ENCODE peak calls at places on chromosomes 11 and 22, in nine cellular contexts. H, T, B, V, N, M, I, D and A are unnamed samples.

GRCh38 chr11:65422104-65422632 is 430 bp upstream of the NEAT1 start:
- DNase-seq in H (peak), T (peak), B (peak), V (peak), N (peak), M (peak), I (peak), D (peak), A (peak)

GRCh38 chr11:68383976-68384501 is 71.6 kb downstream of the LRP5 start:
- DNase-seq in H (peak), T (peak), B (peak), V (peak), N (peak), M (peak), I (peak), D (peak), A (peak)

GRCh38 chr22:29061773-29062172 is at the start of gene C22orf31:
- DNase-seq in H (no peak), T (no peak), B (no peak), V (no peak), N (no peak), M (no peak), I (no peak), D (no peak), A (no peak)

GRCh38 chr11:63720611-63721010 is 39.3 kb downstream of the RTN3 start:
- DNase-seq in H (no peak), T (no peak), B (no peak), V (no peak), N (no peak), M (no peak), I (no peak), D (no peak), A (no peak)

GRCh38 chr11:63970902-63971301 is 3.5 kb upstream of the COX8A start:
- DNase-seq in H (no peak), T (peak), B (no peak), V (no peak), N (no peak), M (no peak), I (no peak), D (no peak), A (no peak)

GRCh38 chr22:43392385-43392989 is 19.3 kb upstream of the MPPED1 start:
- DNase-seq in H (no peak), T (no peak), B (no peak), V (no peak), N (no peak), M (no peak), I (no peak), D (no peak), A (no peak)

GRCh38 chr11:67031791-67032561 is 9.0 kb downstream of the SYT12 start:
- DNase-seq in H (no peak), T (no peak), B (no peak), V (peak), N (no peak), M (no peak), I (no peak), D (no peak), A (no peak)

GRCh38 chr22:31962392-31963113 is 18.2 kb downstream of the YWHAH start:
- DNase-seq in H (no peak), T (no peak), B (no peak), V (no peak), N (no peak), M (no peak), I (no peak), D (no peak), A (no peak)

GRCh38 chr22:22749167-22749758 is 104.8 kb downstream of the GGTLC2 start:
- DNase-seq in H (no peak), T (no peak), B (no peak), V (no peak), N (no peak), M (no peak), I (no peak), D (no peak), A (no peak)

GRCh38 chr22:30422481-30423295 is 2.9 kb upstream of the MTFP1 start:
- DNase-seq in H (peak), T (peak), B (peak), V (peak), N (peak), M (peak), I (peak), D (peak), A (no peak)

GRCh38 chr11:119912214-119912613 is 183.2 kb upstream of the NECTIN1 start:
- DNase-seq in H (no peak), T (no peak), B (no peak), V (no peak), N (no peak), M (no peak), I (no peak), D (no peak), A (no peak)

GRCh38 chr11:133803026-133803425 is 42.3 kb downstream of the SPATA19 start:
- DNase-seq in H (no peak), T (peak), B (no peak), V (no peak), N (no peak), M (no peak), I (no peak), D (no peak), A (no peak)

GRCh38 chr11:12329169-12329568 is 48.2 kb upstream of the PARVA start:
- DNase-seq in H (no peak), T (no peak), B (no peak), V (no peak), N (no peak), M (peak), I (no peak), D (no peak), A (no peak)

GRCh38 chr11:75810637-75811383 is 4.2 kb upstream of the UVRAG start:
- DNase-seq in H (no peak), T (no peak), B (no peak), V (no peak), N (no peak), M (no peak), I (no peak), D (no peak), A (no peak)

GRCh38 chr22:32951807-32952153 is 106.4 kb downstream of the SYN3 start:
- DNase-seq in H (peak), T (no peak), B (no peak), V (no peak), N (no peak), M (peak), I (peak), D (peak), A (no peak)

GRCh38 chr22:22857607-22858558 is 29.7 kb upstream of the IGLL5 start:
- DNase-seq in H (no peak), T (no peak), B (no peak), V (no peak), N (no peak), M (no peak), I (no peak), D (no peak), A (no peak)

GRCh38 chr11:36711104-36711825 is 113.2 kb upstream of the RAG2 start:
- DNase-seq in H (no peak), T (peak), B (peak), V (no peak), N (no peak), M (no peak), I (no peak), D (no peak), A (no peak)
- TF ChIP-seq CTCF in H (no peak), T (peak), B (peak), V (peak), N (no peak), M (peak), I (no peak), D (no peak), A (no peak)

GRCh38 chr11:61784506-61784805 is 7.9 kb downstream of the TMEM258 start:
- DNase-seq in H (peak), T (no peak), B (no peak), V (no peak), N (peak), M (no peak), I (no peak), D (no peak), A (no peak)
- TF ChIP-seq CTCF in H (no peak), T (no peak), B (no peak), V (no peak), N (no peak), M (no peak), I (no peak), D (no peak), A (no peak)

GRCh38 chr22:42116848-42117424 is 13.7 kb downstream of the CYP2D6 start:
- DNase-seq in H (peak), T (no peak), B (peak), V (peak), N (no peak), M (peak), I (peak), D (no peak), A (no peak)
- TF ChIP-seq CTCF in H (no peak), T (peak), B (peak), V (no peak), N (no peak), M (peak), I (no peak), D (no peak), A (no peak)

DNA sequence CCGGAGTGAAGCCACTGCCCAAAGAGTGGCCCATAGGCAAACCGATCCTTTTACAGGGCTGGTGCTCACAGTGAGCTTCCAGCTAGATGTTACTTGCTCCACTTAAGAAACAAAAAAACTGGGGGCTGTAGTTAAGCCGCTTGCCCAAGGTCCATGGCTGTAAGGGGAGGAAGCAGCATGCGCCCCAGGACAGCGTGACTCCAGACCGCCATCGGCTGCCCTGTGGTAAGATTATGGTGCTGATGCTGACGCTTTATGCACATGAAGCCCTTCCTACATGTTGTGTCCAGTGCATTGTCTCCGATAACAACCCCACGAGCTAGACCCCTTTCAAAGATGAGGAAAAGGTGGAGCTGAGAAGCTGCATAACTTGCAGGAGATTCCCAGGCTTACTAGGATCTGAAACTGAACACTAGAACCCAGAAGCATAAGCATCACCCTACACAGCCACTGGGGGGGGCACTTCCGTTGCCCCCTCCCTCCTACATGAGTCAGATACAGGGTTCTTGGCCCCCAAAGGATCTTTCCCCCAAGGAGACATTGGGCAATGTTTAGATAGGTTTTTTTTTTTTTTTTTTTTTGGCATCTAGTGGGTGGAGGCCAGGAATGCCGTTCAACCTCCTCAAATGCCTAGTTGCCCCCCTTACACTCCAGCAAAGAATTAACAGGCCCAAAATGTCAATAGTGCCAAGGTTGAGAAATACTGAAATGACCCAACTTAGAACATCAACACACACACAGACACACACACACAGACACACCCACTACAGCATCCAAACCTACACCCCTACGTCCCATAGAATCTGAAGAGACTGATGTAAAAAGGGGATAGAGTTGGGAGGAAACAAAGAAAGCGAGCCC is 53.9 kb downstream of the MN1 start:
- DNase-seq in H (no peak), T (no peak), B (peak), V (no peak), N (no peak), M (no peak), I (no peak), D (no peak), A (no peak)
- TF ChIP-seq CTCF in H (peak), T (no peak), B (peak), V (peak), N (no peak), M (peak), I (no peak), D (peak), A (no peak)

DNA sequence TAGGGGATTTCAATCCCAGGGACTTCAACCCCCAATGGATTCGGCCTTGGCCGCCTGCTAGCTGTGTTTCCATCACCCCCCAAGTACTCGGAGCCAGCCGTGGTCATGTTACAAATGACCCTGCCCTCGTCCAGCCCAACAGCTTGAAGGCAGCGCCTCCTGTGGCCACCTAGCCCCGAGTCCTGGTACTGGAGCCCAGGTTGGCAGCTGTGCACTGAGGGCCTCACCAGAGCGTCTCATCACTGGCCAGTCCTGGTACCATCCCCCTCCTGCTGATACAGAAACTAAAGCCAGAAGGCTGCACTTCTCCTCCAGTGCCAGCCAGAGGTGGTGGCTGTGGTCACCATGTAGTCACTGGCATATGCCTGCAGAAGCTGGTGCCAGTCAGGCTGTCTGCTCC is 44.9 kb upstream of the FADD start:
- DNase-seq in H (peak), T (peak), B (peak), V (peak), N (peak), M (no peak), I (peak), D (no peak), A (peak)
- TF ChIP-seq CTCF in H (peak), T (peak), B (peak), V (peak), N (no peak), M (no peak), I (no peak), D (peak), A (peak)

DNA sequence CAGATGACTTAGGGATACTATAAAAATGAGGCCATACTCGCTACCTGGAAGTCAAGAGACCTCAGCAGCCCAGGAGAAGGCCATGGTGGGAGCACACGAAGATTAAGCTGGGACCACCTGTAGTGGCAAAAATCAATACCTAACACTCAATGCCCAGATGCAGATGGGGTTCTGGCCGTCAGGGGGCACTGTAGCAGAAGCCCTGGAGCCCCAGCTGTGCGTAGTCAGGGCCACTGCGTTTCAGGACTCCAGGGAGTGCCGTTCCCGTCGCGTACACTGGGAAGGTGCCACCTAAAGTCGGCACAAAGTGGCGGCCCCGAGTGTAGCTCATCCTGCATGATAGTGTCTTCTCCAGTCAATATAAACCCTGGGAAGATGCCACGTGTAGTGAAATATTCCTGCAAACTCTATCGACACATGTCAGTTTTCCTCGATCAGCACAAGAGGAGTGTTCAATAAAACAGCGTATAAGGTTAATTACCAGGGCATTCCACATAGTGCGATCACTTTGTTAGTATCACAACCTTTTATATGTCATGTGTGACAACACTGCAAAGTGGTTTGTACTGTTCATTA is 123.7 kb upstream of the NTM start:
- DNase-seq in H (peak), T (peak), B (peak), V (no peak), N (peak), M (no peak), I (peak), D (no peak), A (peak)
- TF ChIP-seq CTCF in H (peak), T (peak), B (peak), V (peak), N (peak), M (no peak), I (peak), D (peak), A (peak)

DNA sequence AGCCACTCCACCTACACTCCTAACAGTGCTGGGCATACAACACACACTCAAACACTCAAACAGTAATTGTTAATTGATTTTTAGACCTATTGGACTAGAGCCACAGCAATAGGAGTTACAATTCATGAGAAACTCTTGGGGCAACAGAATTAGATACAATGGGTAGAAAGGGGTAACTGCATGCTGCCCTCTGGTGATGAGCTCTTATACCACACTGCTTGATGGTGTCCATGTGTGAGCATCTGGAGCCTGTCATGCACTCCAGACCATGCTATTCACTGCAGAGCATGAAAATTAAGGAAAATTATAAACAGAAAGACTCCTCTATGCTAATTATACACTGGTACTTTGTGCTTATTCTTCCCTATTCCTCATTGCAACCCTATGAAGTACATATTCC is 975.5 kb upstream of the CCDC90B start:
- DNase-seq in H (no peak), T (no peak), B (peak), V (no peak), N (peak), M (peak), I (peak), D (no peak), A (no peak)
- TF ChIP-seq CTCF in H (no peak), T (peak), B (peak), V (no peak), N (no peak), M (peak), I (peak), D (peak), A (peak)

DNA sequence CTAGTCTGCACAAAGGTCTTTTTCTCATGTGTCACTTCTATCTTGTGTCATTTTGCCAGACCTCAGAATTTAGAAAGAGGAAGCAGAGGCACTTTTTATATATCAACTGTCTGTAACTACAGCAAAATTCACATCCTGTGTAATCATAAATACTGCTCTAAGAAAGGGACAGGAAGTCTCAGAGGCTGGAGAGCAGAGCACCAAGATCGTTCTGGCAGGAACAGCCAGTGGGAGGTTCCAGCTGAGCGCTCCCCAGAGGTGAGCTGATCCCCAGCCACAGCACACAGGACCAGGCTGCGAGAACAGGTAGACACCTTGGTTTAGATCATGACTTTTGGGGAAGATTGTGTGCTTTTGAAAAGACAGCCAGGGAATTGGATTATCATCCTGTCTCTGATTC is at the start of gene MS4A7:
- DNase-seq in H (peak), T (no peak), B (no peak), V (no peak), N (no peak), M (no peak), I (peak), D (peak), A (peak)
- TF ChIP-seq CTCF in H (no peak), T (no peak), B (no peak), V (no peak), N (no peak), M (no peak), I (no peak), D (no peak), A (no peak)

DNA sequence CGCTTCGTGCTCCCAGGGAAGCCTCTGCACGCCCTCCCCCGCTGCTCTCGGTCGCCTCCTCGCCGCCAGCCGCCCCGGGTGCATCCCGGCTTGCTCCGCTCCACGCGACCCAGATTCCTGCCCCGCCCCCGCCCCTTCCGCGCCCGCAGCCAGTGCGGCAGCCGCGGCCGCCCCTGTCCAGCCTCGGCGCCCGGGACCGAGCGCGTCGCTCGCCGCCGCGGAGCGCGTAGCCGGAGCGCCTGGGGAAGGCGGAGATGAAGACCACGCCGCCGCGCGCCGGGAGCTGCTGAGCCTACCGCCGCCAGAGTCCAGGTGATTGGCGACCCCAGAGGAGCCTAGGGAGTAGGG is at the start of gene ELMOD1:
- DNase-seq in H (peak), T (peak), B (peak), V (peak), N (peak), M (peak), I (no peak), D (peak), A (peak)
- TF ChIP-seq CTCF in H (peak), T (no peak), B (peak), V (peak), N (no peak), M (no peak), I (no peak), D (peak), A (no peak)

GRCh38 chr11:41245184-41245583 is 214.3 kb downstream of the LRRC4C start:
- DNase-seq in H (no peak), T (no peak), B (no peak), V (no peak), N (no peak), M (no peak), I (no peak), D (peak), A (no peak)

GRCh38 chr11:41246399-41246745 is 213.1 kb downstream of the LRRC4C start:
- DNase-seq in H (no peak), T (no peak), B (no peak), V (no peak), N (no peak), M (no peak), I (no peak), D (no peak), A (no peak)

GRCh38 chr11:41250408-41250807 is 209.0 kb downstream of the LRRC4C start:
- DNase-seq in H (no peak), T (no peak), B (no peak), V (no peak), N (no peak), M (no peak), I (no peak), D (no peak), A (no peak)

GRCh38 chr11:41245704-41246398 is 213.6 kb downstream of the LRRC4C start:
- DNase-seq in H (no peak), T (no peak), B (peak), V (no peak), N (no peak), M (no peak), I (no peak), D (peak), A (no peak)
- TF ChIP-seq CTCF in H (no peak), T (no peak), B (peak), V (no peak), N (no peak), M (no peak), I (no peak), D (peak), A (no peak)